ENCODE peak calls at places on chromosomes 13 and 19, in ten cellular contexts. One of them, this sample, is unnamed.

GRCh38 chr19:40718774-40719391 is 2.0 kb downstream of the ITPKC start:
- DNase-seq in colonic mucosa: peak
- DNase-seq in EH: peak
- DNase-seq in activated T-helper 1 cell treated with Interleukin-2 at 50 U/mL for 16 hours: no peak
- DNase-seq in left cardiac atrium: peak
- DNase-seq in pons: no peak
- DNase-seq in activated naive CD8-positive, alpha-beta T cell treated with anti-CD3 and anti-CD28 coated beads, Interleukin-2, amount 50 U/mL, for 16 hours: no peak
- DNase-seq in stimulated activated CD4-positive, alpha-beta T cell treated with anti-CD3 and anti-CD28 coated beads, Interleukin-4, amount 100 ng/mL, for 48 hours: no peak
- DNase-seq in GM19239: peak
- DNase-seq in NCI-H2081 treated with DMSO at 0.1 percent for 48 hours: no peak
- DNase-seq in this sample: no peak

GRCh38 chr13:45809810-45810394 is 41.7 kb downstream of the SIAH3 start:
- DNase-seq in stimulated activated CD4-positive, alpha-beta T cell treated with anti-CD3 and anti-CD28 coated beads, Interleukin-4, amount 100 ng/mL, for 48 hours: no peak
- DNase-seq in EH: no peak
- DNase-seq in activated T-helper 1 cell treated with Interleukin-2 at 50 U/mL for 16 hours: no peak
- DNase-seq in NCI-H2081 treated with DMSO at 0.1 percent for 48 hours: no peak
- DNase-seq in colonic mucosa: no peak
- DNase-seq in left cardiac atrium: no peak
- DNase-seq in GM19239: no peak
- DNase-seq in activated naive CD8-positive, alpha-beta T cell treated with anti-CD3 and anti-CD28 coated beads, Interleukin-2, amount 50 U/mL, for 16 hours: no peak
- DNase-seq in pons: no peak
- DNase-seq in this sample: no peak

GRCh38 chr13:109727251-109727650 is 59.1 kb downstream of the IRS2 start:
- DNase-seq in NCI-H2081 treated with DMSO at 0.1 percent for 48 hours: no peak
- DNase-seq in EH: no peak
- DNase-seq in GM19239: no peak
- DNase-seq in left cardiac atrium: no peak
- DNase-seq in stimulated activated CD4-positive, alpha-beta T cell treated with anti-CD3 and anti-CD28 coated beads, Interleukin-4, amount 100 ng/mL, for 48 hours: no peak
- DNase-seq in colonic mucosa: no peak
- DNase-seq in activated T-helper 1 cell treated with Interleukin-2 at 50 U/mL for 16 hours: no peak
- DNase-seq in pons: no peak
- DNase-seq in activated naive CD8-positive, alpha-beta T cell treated with anti-CD3 and anti-CD28 coated beads, Interleukin-2, amount 50 U/mL, for 16 hours: no peak
- DNase-seq in this sample: no peak

GRCh38 chr13:110677731-110678545 is 28.0 kb downstream of the CARS2 start:
- DNase-seq in NCI-H2081 treated with DMSO at 0.1 percent for 48 hours: no peak
- DNase-seq in stimulated activated CD4-positive, alpha-beta T cell treated with anti-CD3 and anti-CD28 coated beads, Interleukin-4, amount 100 ng/mL, for 48 hours: peak
- DNase-seq in left cardiac atrium: no peak
- DNase-seq in activated T-helper 1 cell treated with Interleukin-2 at 50 U/mL for 16 hours: no peak
- DNase-seq in colonic mucosa: no peak
- DNase-seq in EH: peak
- DNase-seq in GM19239: no peak
- DNase-seq in activated naive CD8-positive, alpha-beta T cell treated with anti-CD3 and anti-CD28 coated beads, Interleukin-2, amount 50 U/mL, for 16 hours: no peak
- DNase-seq in pons: no peak
- DNase-seq in this sample: no peak

GRCh38 chr13:20130012-20130411 is 30.8 kb downstream of the GJA3 start:
- DNase-seq in NCI-H2081 treated with DMSO at 0.1 percent for 48 hours: no peak
- DNase-seq in pons: no peak
- DNase-seq in colonic mucosa: no peak
- DNase-seq in left cardiac atrium: no peak
- DNase-seq in GM19239: no peak
- DNase-seq in EH: no peak
- DNase-seq in stimulated activated CD4-positive, alpha-beta T cell treated with anti-CD3 and anti-CD28 coated beads, Interleukin-4, amount 100 ng/mL, for 48 hours: no peak
- DNase-seq in activated T-helper 1 cell treated with Interleukin-2 at 50 U/mL for 16 hours: no peak
- DNase-seq in activated naive CD8-positive, alpha-beta T cell treated with anti-CD3 and anti-CD28 coated beads, Interleukin-2, amount 50 U/mL, for 16 hours: no peak
- DNase-seq in this sample: no peak

GRCh38 chr13:21518617-21519144 is 59.6 kb upstream of the ZDHHC20 start:
- DNase-seq in activated T-helper 1 cell treated with Interleukin-2 at 50 U/mL for 16 hours: no peak
- DNase-seq in activated naive CD8-positive, alpha-beta T cell treated with anti-CD3 and anti-CD28 coated beads, Interleukin-2, amount 50 U/mL, for 16 hours: no peak
- DNase-seq in colonic mucosa: no peak
- DNase-seq in stimulated activated CD4-positive, alpha-beta T cell treated with anti-CD3 and anti-CD28 coated beads, Interleukin-4, amount 100 ng/mL, for 48 hours: no peak
- DNase-seq in EH: no peak
- DNase-seq in GM19239: no peak
- DNase-seq in pons: no peak
- DNase-seq in left cardiac atrium: no peak
- DNase-seq in NCI-H2081 treated with DMSO at 0.1 percent for 48 hours: no peak
- DNase-seq in this sample: no peak

GRCh38 chr13:111938743-111939142 is 128.2 kb upstream of the SOX1 start:
- DNase-seq in EH: no peak
- DNase-seq in activated T-helper 1 cell treated with Interleukin-2 at 50 U/mL for 16 hours: no peak
- DNase-seq in activated naive CD8-positive, alpha-beta T cell treated with anti-CD3 and anti-CD28 coated beads, Interleukin-2, amount 50 U/mL, for 16 hours: no peak
- DNase-seq in NCI-H2081 treated with DMSO at 0.1 percent for 48 hours: no peak
- DNase-seq in GM19239: no peak
- DNase-seq in stimulated activated CD4-positive, alpha-beta T cell treated with anti-CD3 and anti-CD28 coated beads, Interleukin-4, amount 100 ng/mL, for 48 hours: no peak
- DNase-seq in pons: no peak
- DNase-seq in colonic mucosa: no peak
- DNase-seq in left cardiac atrium: no peak
- DNase-seq in this sample: no peak

GRCh38 chr19:7865262-7865911 is 8.8 kb downstream of the PRR36 start:
- DNase-seq in pons: no peak
- DNase-seq in EH: no peak
- DNase-seq in stimulated activated CD4-positive, alpha-beta T cell treated with anti-CD3 and anti-CD28 coated beads, Interleukin-4, amount 100 ng/mL, for 48 hours: no peak
- DNase-seq in GM19239: no peak
- DNase-seq in activated T-helper 1 cell treated with Interleukin-2 at 50 U/mL for 16 hours: no peak
- DNase-seq in colonic mucosa: no peak
- DNase-seq in activated naive CD8-positive, alpha-beta T cell treated with anti-CD3 and anti-CD28 coated beads, Interleukin-2, amount 50 U/mL, for 16 hours: no peak
- DNase-seq in left cardiac atrium: no peak
- DNase-seq in NCI-H2081 treated with DMSO at 0.1 percent for 48 hours: no peak
- DNase-seq in this sample: no peak

GRCh38 chr19:15550273-15550672 is 41.9 kb downstream of the CYP4F22 start:
- DNase-seq in GM19239: no peak
- DNase-seq in stimulated activated CD4-positive, alpha-beta T cell treated with anti-CD3 and anti-CD28 coated beads, Interleukin-4, amount 100 ng/mL, for 48 hours: no peak
- DNase-seq in left cardiac atrium: no peak
- DNase-seq in colonic mucosa: no peak
- DNase-seq in EH: no peak
- DNase-seq in activated T-helper 1 cell treated with Interleukin-2 at 50 U/mL for 16 hours: no peak
- DNase-seq in NCI-H2081 treated with DMSO at 0.1 percent for 48 hours: no peak
- DNase-seq in activated naive CD8-positive, alpha-beta T cell treated with anti-CD3 and anti-CD28 coated beads, Interleukin-2, amount 50 U/mL, for 16 hours: no peak
- DNase-seq in pons: no peak
- DNase-seq in this sample: no peak

GRCh38 chr13:61024046-61024445 is 391.6 kb downstream of the PCDH20 start:
- DNase-seq in colonic mucosa: no peak
- DNase-seq in NCI-H2081 treated with DMSO at 0.1 percent for 48 hours: no peak
- DNase-seq in EH: no peak
- DNase-seq in stimulated activated CD4-positive, alpha-beta T cell treated with anti-CD3 and anti-CD28 coated beads, Interleukin-4, amount 100 ng/mL, for 48 hours: no peak
- DNase-seq in pons: peak
- DNase-seq in GM19239: no peak
- DNase-seq in left cardiac atrium: no peak
- DNase-seq in activated T-helper 1 cell treated with Interleukin-2 at 50 U/mL for 16 hours: no peak
- DNase-seq in activated naive CD8-positive, alpha-beta T cell treated with anti-CD3 and anti-CD28 coated beads, Interleukin-2, amount 50 U/mL, for 16 hours: no peak
- DNase-seq in this sample: no peak

GRCh38 chr13:100977841-100978240 is 303.2 kb upstream of the TMTC4 start:
- DNase-seq in GM19239: no peak
- DNase-seq in activated naive CD8-positive, alpha-beta T cell treated with anti-CD3 and anti-CD28 coated beads, Interleukin-2, amount 50 U/mL, for 16 hours: no peak
- DNase-seq in pons: no peak
- DNase-seq in left cardiac atrium: no peak
- DNase-seq in stimulated activated CD4-positive, alpha-beta T cell treated with anti-CD3 and anti-CD28 coated beads, Interleukin-4, amount 100 ng/mL, for 48 hours: no peak
- DNase-seq in EH: no peak
- DNase-seq in activated T-helper 1 cell treated with Interleukin-2 at 50 U/mL for 16 hours: no peak
- DNase-seq in colonic mucosa: no peak
- DNase-seq in NCI-H2081 treated with DMSO at 0.1 percent for 48 hours: no peak
- DNase-seq in this sample: no peak

GRCh38 chr19:37986048-37986750 is 79.2 kb downstream of the SIPA1L3 start:
- DNase-seq in pons: no peak
- DNase-seq in NCI-H2081 treated with DMSO at 0.1 percent for 48 hours: no peak
- DNase-seq in left cardiac atrium: no peak
- DNase-seq in stimulated activated CD4-positive, alpha-beta T cell treated with anti-CD3 and anti-CD28 coated beads, Interleukin-4, amount 100 ng/mL, for 48 hours: no peak
- DNase-seq in GM19239: no peak
- DNase-seq in EH: no peak
- DNase-seq in activated naive CD8-positive, alpha-beta T cell treated with anti-CD3 and anti-CD28 coated beads, Interleukin-2, amount 50 U/mL, for 16 hours: no peak
- DNase-seq in activated T-helper 1 cell treated with Interleukin-2 at 50 U/mL for 16 hours: no peak
- DNase-seq in colonic mucosa: no peak
- DNase-seq in this sample: no peak

GRCh38 chr19:31283701-31284100 is 65.5 kb downstream of the TSHZ3 start:
- DNase-seq in EH: no peak
- DNase-seq in stimulated activated CD4-positive, alpha-beta T cell treated with anti-CD3 and anti-CD28 coated beads, Interleukin-4, amount 100 ng/mL, for 48 hours: no peak
- DNase-seq in activated T-helper 1 cell treated with Interleukin-2 at 50 U/mL for 16 hours: no peak
- DNase-seq in GM19239: no peak
- DNase-seq in pons: no peak
- DNase-seq in left cardiac atrium: no peak
- DNase-seq in NCI-H2081 treated with DMSO at 0.1 percent for 48 hours: no peak
- DNase-seq in activated naive CD8-positive, alpha-beta T cell treated with anti-CD3 and anti-CD28 coated beads, Interleukin-2, amount 50 U/mL, for 16 hours: no peak
- DNase-seq in colonic mucosa: no peak
- DNase-seq in this sample: no peak

GRCh38 chr19:1457031-1457739 is 7.3 kb downstream of the APC2 start:
- DNase-seq in activated T-helper 1 cell treated with Interleukin-2 at 50 U/mL for 16 hours: no peak
- DNase-seq in pons: no peak
- DNase-seq in activated naive CD8-positive, alpha-beta T cell treated with anti-CD3 and anti-CD28 coated beads, Interleukin-2, amount 50 U/mL, for 16 hours: no peak
- DNase-seq in EH: no peak
- DNase-seq in stimulated activated CD4-positive, alpha-beta T cell treated with anti-CD3 and anti-CD28 coated beads, Interleukin-4, amount 100 ng/mL, for 48 hours: no peak
- DNase-seq in left cardiac atrium: no peak
- DNase-seq in NCI-H2081 treated with DMSO at 0.1 percent for 48 hours: no peak
- DNase-seq in GM19239: no peak
- DNase-seq in colonic mucosa: no peak
- DNase-seq in this sample: no peak

GRCh38 chr13:92589955-92590354 is 636.7 kb upstream of the GPC6 start:
- DNase-seq in left cardiac atrium: no peak
- DNase-seq in GM19239: no peak
- DNase-seq in activated naive CD8-positive, alpha-beta T cell treated with anti-CD3 and anti-CD28 coated beads, Interleukin-2, amount 50 U/mL, for 16 hours: no peak
- DNase-seq in EH: no peak
- DNase-seq in NCI-H2081 treated with DMSO at 0.1 percent for 48 hours: no peak
- DNase-seq in stimulated activated CD4-positive, alpha-beta T cell treated with anti-CD3 and anti-CD28 coated beads, Interleukin-4, amount 100 ng/mL, for 48 hours: no peak
- DNase-seq in colonic mucosa: no peak
- DNase-seq in pons: no peak
- DNase-seq in activated T-helper 1 cell treated with Interleukin-2 at 50 U/mL for 16 hours: no peak
- DNase-seq in this sample: no peak

GRCh38 chr19:45115809-45116615 is 23.0 kb downstream of the PPP1R37 start:
- DNase-seq in stimulated activated CD4-positive, alpha-beta T cell treated with anti-CD3 and anti-CD28 coated beads, Interleukin-4, amount 100 ng/mL, for 48 hours: no peak
- DNase-seq in EH: no peak
- DNase-seq in activated naive CD8-positive, alpha-beta T cell treated with anti-CD3 and anti-CD28 coated beads, Interleukin-2, amount 50 U/mL, for 16 hours: no peak
- DNase-seq in left cardiac atrium: no peak
- DNase-seq in GM19239: no peak
- DNase-seq in NCI-H2081 treated with DMSO at 0.1 percent for 48 hours: no peak
- DNase-seq in colonic mucosa: no peak
- DNase-seq in pons: no peak
- DNase-seq in activated T-helper 1 cell treated with Interleukin-2 at 50 U/mL for 16 hours: no peak
- DNase-seq in this sample: no peak

GRCh38 chr13:38255600-38255999 is 94.1 kb upstream of the UFM1 start:
- DNase-seq in left cardiac atrium: no peak
- DNase-seq in colonic mucosa: no peak
- DNase-seq in activated T-helper 1 cell treated with Interleukin-2 at 50 U/mL for 16 hours: no peak
- DNase-seq in NCI-H2081 treated with DMSO at 0.1 percent for 48 hours: no peak
- DNase-seq in GM19239: no peak
- DNase-seq in pons: no peak
- DNase-seq in stimulated activated CD4-positive, alpha-beta T cell treated with anti-CD3 and anti-CD28 coated beads, Interleukin-4, amount 100 ng/mL, for 48 hours: no peak
- DNase-seq in activated naive CD8-positive, alpha-beta T cell treated with anti-CD3 and anti-CD28 coated beads, Interleukin-2, amount 50 U/mL, for 16 hours: no peak
- DNase-seq in EH: no peak
- DNase-seq in this sample: no peak

GRCh38 chr19:13099073-13099999 is 3.3 kb downstream of the LYL1 start:
- DNase-seq in GM19239: peak
- DNase-seq in stimulated activated CD4-positive, alpha-beta T cell treated with anti-CD3 and anti-CD28 coated beads, Interleukin-4, amount 100 ng/mL, for 48 hours: peak
- DNase-seq in activated naive CD8-positive, alpha-beta T cell treated with anti-CD3 and anti-CD28 coated beads, Interleukin-2, amount 50 U/mL, for 16 hours: peak
- DNase-seq in left cardiac atrium: peak
- DNase-seq in activated T-helper 1 cell treated with Interleukin-2 at 50 U/mL for 16 hours: peak
- DNase-seq in NCI-H2081 treated with DMSO at 0.1 percent for 48 hours: no peak
- DNase-seq in colonic mucosa: peak
- DNase-seq in pons: no peak
- DNase-seq in EH: peak
- DNase-seq in this sample: no peak

GRCh38 chr19:47280183-47280797 is 5.6 kb downstream of the INAFM1 start:
- DNase-seq in GM19239: no peak
- DNase-seq in colonic mucosa: no peak
- DNase-seq in activated naive CD8-positive, alpha-beta T cell treated with anti-CD3 and anti-CD28 coated beads, Interleukin-2, amount 50 U/mL, for 16 hours: no peak
- DNase-seq in EH: peak
- DNase-seq in left cardiac atrium: peak
- DNase-seq in stimulated activated CD4-positive, alpha-beta T cell treated with anti-CD3 and anti-CD28 coated beads, Interleukin-4, amount 100 ng/mL, for 48 hours: peak
- DNase-seq in pons: no peak
- DNase-seq in NCI-H2081 treated with DMSO at 0.1 percent for 48 hours: no peak
- DNase-seq in activated T-helper 1 cell treated with Interleukin-2 at 50 U/mL for 16 hours: no peak
- DNase-seq in this sample: no peak

This sample was measured in GOT3.